ENCODE peak calls at places on chromosomes 4 and X, in four cellular contexts. W, C, T and O are unnamed samples.

GRCh38 chrX:143296521-143296920 is 220.8 kb downstream of the SPANXN3 start:
- DNase-seq in W (peak; percentile 36), T (no peak), C (no peak), O (no peak)

GRCh38 chr4:139734875-139735380 is 69.3 kb downstream of the MGST2 start:
- DNase-seq in C (peak; percentile 70), T (peak; percentile 67), W (peak; percentile 90), O (peak; percentile 48)

GRCh38 chr4:112082954-112083586 is 62.2 kb upstream of the FAM241A start:
- DNase-seq in T (peak; percentile 61), W (no peak), C (no peak), O (no peak)

GRCh38 chr4:105620640-105621323 is 68.4 kb downstream of the ARHGEF38 start:
- DNase-seq in W (no peak), T (peak; percentile 55), C (no peak), O (no peak)

GRCh38 chrX:133434197-133434820 is 19.0 kb upstream of the GPC4 start:
- DNase-seq in T (no peak), W (no peak), C (no peak), O (no peak)

GRCh38 chr4:78552398-78553396 is 1.1 kb downstream of the ANXA3 start:
- DNase-seq in C (no peak), W (no peak), T (no peak), O (no peak)

GRCh38 chr4:8340721-8341680 is 71.4 kb downstream of the HTRA3 start:
- DNase-seq in T (no peak), W (no peak), C (no peak), O (no peak)

GRCh38 chr4:8932884-8933283 is 61.2 kb upstream of the HMX1 start:
- DNase-seq in C (no peak), T (no peak), W (no peak), O (no peak)

GRCh38 chrX:108268434-108269080 is 169.7 kb downstream of the COL4A6 start:
- DNase-seq in T (peak; percentile 1), C (no peak), W (no peak), O (no peak)

GRCh38 chr4:183783933-183784622 is 121.0 kb upstream of the STOX2 start:
- DNase-seq in W (no peak), T (peak; percentile 11), C (no peak), O (no peak)

GRCh38 chr4:113147498-113148231 is 98.2 kb downstream of the ANK2 start:
- DNase-seq in C (no peak), W (no peak), T (no peak), O (no peak)

GRCh38 chrX:154824638-154825037 is 9.8 kb downstream of the SMIM9 start:
- DNase-seq in C (no peak), W (no peak), T (no peak), O (no peak)

GRCh38 chr4:112279025-112279881 is 6.5 kb downstream of the TIFA start:
- DNase-seq in W (no peak), T (peak; percentile 3), C (no peak), O (no peak)

GRCh38 chr4:7295201-7295916 is 103.0 kb downstream of the SORCS2 start:
- DNase-seq in W (no peak), T (no peak), C (no peak), O (no peak)